ENCODE peak calls at places on chromosomes 4 and X, in nine cellular contexts. W is mucosa of gallbladder, B is GM13977, F is NCI-H748 treated with DMSO at 0.1 percent for 48 hours, A is RWPE1, P is astrocyte, Z is renal cortical epithelial cell, S is tibial nerve, Q is left ventricle myocardium inferior. U is an unnamed sample.

GRCh38 chr4:26071688-26072087 is 157.7 kb downstream of the SMIM20 start:
- DNase-seq in W (no peak), B (no peak), F (no peak), A (no peak), P (no peak), Z (no peak), S (no peak), Q (no peak), U (no peak)

GRCh38 chrX:74420194-74421035 is 878 bp upstream of the SLC16A2 start:
- DNase-seq in W (peak), B (no peak), F (peak), A (peak), P (peak), Z (peak), S (peak), Q (peak), U (peak)

GRCh38 chrX:130263016-130263415 is 5.7 kb downstream of the ZNF280C start:
- DNase-seq in W (no peak), B (no peak), F (no peak), A (no peak), P (no peak), Z (no peak), S (no peak), Q (no peak), U (no peak)

GRCh38 chr4:117447925-117448324 is 362.5 kb upstream of the TRAM1L1 start:
- DNase-seq in W (no peak), B (no peak), F (no peak), A (no peak), P (no peak), Z (no peak), S (no peak), Q (no peak), U (peak)

GRCh38 chr4:167233523-167234387 is 539 bp downstream of the SPOCK3 start:
- DNase-seq in W (no peak), B (peak), F (no peak), A (no peak), P (peak), Z (no peak), S (no peak), Q (no peak), U (no peak)

GRCh38 chr4:147837435-147837834 is 105.5 kb downstream of the ARHGAP10 start:
- DNase-seq in W (no peak), B (no peak), F (no peak), A (no peak), P (no peak), Z (no peak), S (no peak), Q (no peak), U (no peak)

GRCh38 chrX:43970528-43970927 is 2.7 kb downstream of the NDP start:
- DNase-seq in W (no peak), B (no peak), F (no peak), A (peak), P (peak), Z (peak), S (no peak), Q (no peak), U (no peak)

GRCh38 chr4:105240037-105240436 is 93.4 kb downstream of the TET2 start:
- DNase-seq in W (no peak), B (no peak), F (no peak), A (no peak), P (no peak), Z (no peak), S (no peak), Q (no peak), U (no peak)

GRCh38 chr4:169225812-169226211 is 44.9 kb downstream of the SH3RF1 start:
- DNase-seq in W (no peak), B (no peak), F (no peak), A (peak), P (peak), Z (peak), S (no peak), Q (no peak), U (no peak)

GRCh38 chrX:120213438-120214265 is 37.0 kb upstream of the ZBTB33 start:
- DNase-seq in W (peak), B (peak), F (peak), A (peak), P (peak), Z (peak), S (peak), Q (no peak), U (peak)

GRCh38 chrX:75596178-75596577 is 73.3 kb upstream of the ZDHHC15 start:
- DNase-seq in W (no peak), B (no peak), F (no peak), A (no peak), P (peak), Z (no peak), S (no peak), Q (no peak), U (peak)

GRCh38 chrX:126985960-126986359 is 166.4 kb downstream of the PRR32 start:
- DNase-seq in W (no peak), B (no peak), F (no peak), A (no peak), P (no peak), Z (no peak), S (no peak), Q (no peak), U (no peak)

GRCh38 chr4:85391568-85392410 is 83.2 kb upstream of the ARHGAP24 start:
- DNase-seq in W (no peak), B (peak), F (no peak), A (no peak), P (no peak), Z (no peak), S (no peak), Q (no peak), U (no peak)

GRCh38 chrX:46376246-46376885 is 168.9 kb downstream of the ZNF674 start:
- DNase-seq in W (peak), B (peak), F (peak), A (peak), P (peak), Z (peak), S (peak), Q (no peak), U (peak)

GRCh38 chr4:11720292-11720691 is 291.6 kb upstream of the HS3ST1 start:
- DNase-seq in W (peak), B (peak), F (no peak), A (peak), P (no peak), Z (peak), S (peak), Q (no peak), U (peak)

GRCh38 chr4:146095091-146095690 is 80.3 kb upstream of the LSM6 start:
- DNase-seq in W (peak), B (no peak), F (no peak), A (peak), P (peak), Z (peak), S (peak), Q (no peak), U (peak)

GRCh38 chr4:32624943-32625603 is 1904.9 kb downstream of the PCDH7 start:
- DNase-seq in W (no peak), B (no peak), F (no peak), A (no peak), P (no peak), Z (peak), S (no peak), Q (no peak), U (no peak)

GRCh38 chrX:115226929-115227328 is 7.0 kb downstream of the LRCH2 start:
- DNase-seq in W (no peak), B (no peak), F (peak), A (no peak), P (no peak), Z (peak), S (no peak), Q (no peak), U (no peak)

GRCh38 chr4:15035152-15035551 is 32.9 kb downstream of the CPEB2 start:
- DNase-seq in W (no peak), B (no peak), F (no peak), A (no peak), P (peak), Z (peak), S (no peak), Q (no peak), U (no peak)

GRCh38 chr4:21113496-21114213 is 413.4 kb downstream of the PACRGL start:
- DNase-seq in W (no peak), B (no peak), F (no peak), A (no peak), P (peak), Z (peak), S (no peak), Q (no peak), U (no peak)

GRCh38 chrX:39969826-39970569 is 127.8 kb downstream of the BCOR start:
- DNase-seq in W (no peak), B (no peak), F (no peak), A (no peak), P (no peak), Z (peak), S (no peak), Q (no peak), U (no peak)

GRCh38 chr4:13159041-13159620 is 325.0 kb downstream of the RAB28 start:
- DNase-seq in W (no peak), B (no peak), F (no peak), A (no peak), P (peak), Z (no peak), S (no peak), Q (no peak), U (no peak)

GRCh38 chr4:1154523-1155182 is 17.7 kb downstream of the SPON2 start:
- DNase-seq in W (no peak), B (no peak), F (no peak), A (no peak), P (peak), Z (peak), S (no peak), Q (no peak), U (no peak)

GRCh38 chr4:91243132-91243531 is 1060.6 kb upstream of the GRID2 start:
- DNase-seq in W (peak), B (no peak), F (no peak), A (no peak), P (no peak), Z (peak), S (no peak), Q (peak), U (no peak)

GRCh38 chrX:150989420-150989819 is 6.3 kb downstream of the HMGB3 start:
- DNase-seq in W (no peak), B (no peak), F (no peak), A (no peak), P (no peak), Z (no peak), S (no peak), Q (no peak), U (no peak)

GRCh38 chr4:105345838-105346237 is 128.0 kb downstream of the PPA2 start:
- DNase-seq in W (no peak), B (no peak), F (no peak), A (no peak), P (no peak), Z (no peak), S (no peak), Q (no peak), U (no peak)

GRCh38 chrX:71906133-71906532 is 4.5 kb upstream of the NHSL2 start:
- DNase-seq in W (no peak), B (no peak), F (no peak), A (no peak), P (no peak), Z (no peak), S (no peak), Q (no peak), U (no peak)